ENCODE peak calls at places on chromosomes 16 and 17, in seven cellular contexts. E, X, O, N, L, W and G are unnamed samples.

GRCh38 chr17:81465912-81466311 is 46.7 kb downstream of the ACTG1 start:
- DNase-seq in E (no peak), X (no peak), O (no peak), N (no peak), L (no peak), W (no peak), G (no peak)

GRCh38 chr16:25210758-25211157 is 6.0 kb upstream of the AQP8 start:
- DNase-seq in E (peak), X (no peak), O (no peak), N (no peak), L (no peak), W (no peak), G (peak)

GRCh38 chr17:2855063-2855600 is 58.9 kb downstream of the RAP1GAP2 start:
- DNase-seq in E (peak), X (no peak), O (no peak), N (no peak), L (no peak), W (no peak), G (no peak)

GRCh38 chr17:50151937-50152547 is 1.6 kb upstream of the PPP1R9B start:
- DNase-seq in E (peak), X (peak), O (peak), N (peak), L (peak), W (peak), G (peak)

GRCh38 chr17:18261146-18261515 is 669 bp downstream of the MIEF2 start:
- DNase-seq in E (peak), X (peak), O (no peak), N (no peak), L (no peak), W (peak), G (peak)

GRCh38 chr16:88591577-88592021 is 21.4 kb downstream of the ZC3H18 start:
- DNase-seq in E (peak), X (no peak), O (peak), N (peak), L (no peak), W (no peak), G (peak)

GRCh38 chr17:82483204-82483660 is 24.7 kb downstream of the NARF start:
- DNase-seq in E (no peak), X (no peak), O (no peak), N (no peak), L (no peak), W (no peak), G (no peak)

GRCh38 chr16:67445913-67446907 is 15.3 kb downstream of the HSD11B2 start:
- DNase-seq in E (no peak), X (no peak), O (no peak), N (no peak), L (no peak), W (peak), G (peak)

GRCh38 chr17:59762022-59762825 is 54.8 kb downstream of the VMP1 start:
- DNase-seq in E (peak), X (no peak), O (no peak), N (no peak), L (no peak), W (no peak), G (peak)

GRCh38 chr17:43750154-43750553 is 8.4 kb downstream of the SOST start:
- DNase-seq in E (no peak), X (no peak), O (no peak), N (no peak), L (no peak), W (no peak), G (no peak)

GRCh38 chr17:72529386-72529785 is 408.6 kb downstream of the SOX9 start:
- DNase-seq in E (no peak), X (no peak), O (no peak), N (no peak), L (no peak), W (no peak), G (no peak)

GRCh38 chr17:38873646-38874380 is 4.0 kb downstream of the LASP1 start:
- DNase-seq in E (no peak), X (peak), O (no peak), N (no peak), L (no peak), W (no peak), G (no peak)

GRCh38 chr16:67388591-67388990 is 4.7 kb downstream of the TPPP3 start:
- DNase-seq in E (no peak), X (no peak), O (no peak), N (no peak), L (no peak), W (no peak), G (no peak)

GRCh38 chr17:11122908-11123307 is 118.1 kb upstream of the SHISA6 start:
- DNase-seq in E (no peak), X (no peak), O (no peak), N (no peak), L (no peak), W (no peak), G (no peak)

GRCh38 chr16:14491831-14492529 is 138.1 kb downstream of the PARN start:
- DNase-seq in E (no peak), X (no peak), O (no peak), N (no peak), L (no peak), W (no peak), G (no peak)

GRCh38 chr16:57615813-57616212 is 12.6 kb upstream of the ADGRG1 start:
- DNase-seq in E (no peak), X (peak), O (no peak), N (no peak), L (no peak), W (no peak), G (no peak)

GRCh38 chr16:63289834-63290460 is 1253.7 kb upstream of the CDH8 start:
- DNase-seq in E (no peak), X (peak), O (no peak), N (no peak), L (peak), W (no peak), G (peak)

GRCh38 chr17:41464682-41465081 is 2.5 kb downstream of the KRT32 start:
- DNase-seq in E (peak), X (no peak), O (peak), N (no peak), L (no peak), W (no peak), G (peak)

GRCh38 chr17:69246726-69247375 is 18.2 kb upstream of the ABCA10 start:
- DNase-seq in E (peak), X (no peak), O (peak), N (no peak), L (no peak), W (no peak), G (peak)

GRCh38 chr17:48261297-48261880 is 153.8 kb downstream of the SNX11 start:
- DNase-seq in E (peak), X (peak), O (no peak), N (no peak), L (peak), W (no peak), G (no peak)

GRCh38 chr16:88570691-88571092 is 489 bp downstream of the ZC3H18 start:
- DNase-seq in E (no peak), X (no peak), O (no peak), N (no peak), L (no peak), W (no peak), G (no peak)

GRCh38 chr16:11276143-11276879 is at the start of gene PRM2:
- DNase-seq in E (no peak), X (no peak), O (no peak), N (no peak), L (no peak), W (no peak), G (no peak)

GRCh38 chr16:85354623-85355514 is 242.6 kb upstream of the CIBAR2 start:
- DNase-seq in E (peak), X (no peak), O (no peak), N (no peak), L (no peak), W (peak), G (peak)

GRCh38 chr17:4215882-4216411 is 47.8 kb downstream of the ANKFY1 start:
- DNase-seq in E (no peak), X (no peak), O (no peak), N (no peak), L (peak), W (no peak), G (no peak)

GRCh38 chr17:62688398-62689140 is 61.1 kb downstream of the MRC2 start:
- DNase-seq in E (no peak), X (no peak), O (no peak), N (no peak), L (no peak), W (no peak), G (no peak)

GRCh38 chr17:12070561-12070960 is 49.9 kb downstream of the MAP2K4 start:
- DNase-seq in E (peak), X (no peak), O (no peak), N (no peak), L (no peak), W (no peak), G (peak)

GRCh38 chr16:49587511-49587910 is 213.9 kb downstream of the C16orf78 start:
- DNase-seq in E (no peak), X (peak), O (no peak), N (no peak), L (no peak), W (no peak), G (no peak)

GRCh38 chr17:81035389-81036127 is 607 bp downstream of the BAIAP2 start:
- DNase-seq in E (no peak), X (no peak), O (no peak), N (no peak), L (no peak), W (peak), G (no peak)

GRCh38 chr17:56786989-56787482 is 46.7 kb downstream of the C17orf67 start:
- DNase-seq in E (peak), X (no peak), O (peak), N (no peak), L (no peak), W (no peak), G (peak)

GRCh38 chr17:50270430-50271172 is 3.7 kb upstream of the TMEM92 start:
- DNase-seq in E (peak), X (peak), O (no peak), N (no peak), L (no peak), W (peak), G (peak)

GRCh38 chr16:7016986-7017385 is 315.7 kb upstream of the RBFOX1 start:
- DNase-seq in E (no peak), X (no peak), O (no peak), N (no peak), L (no peak), W (no peak), G (no peak)

GRCh38 chr17:801660-802059 is 19.5 kb downstream of the MRM3 start:
- DNase-seq in E (no peak), X (no peak), O (no peak), N (no peak), L (no peak), W (no peak), G (no peak)

GRCh38 chr17:39069114-39069756 is 82.2 kb downstream of the PLXDC1 start:
- DNase-seq in E (peak), X (peak), O (no peak), N (no peak), L (no peak), W (no peak), G (peak)

GRCh38 chr17:73519621-73520368 is 124.5 kb downstream of the SDK2 start:
- DNase-seq in E (no peak), X (no peak), O (no peak), N (no peak), L (no peak), W (no peak), G (no peak)

GRCh38 chr17:78343433-78344201 is 16.3 kb downstream of the SOCS3 start:
- DNase-seq in E (no peak), X (peak), O (no peak), N (peak), L (no peak), W (no peak), G (no peak)

GRCh38 chr17:19769946-19770652 is 22.0 kb upstream of the ALDH3A1 start:
- DNase-seq in E (peak), X (no peak), O (peak), N (no peak), L (no peak), W (no peak), G (peak)

GRCh38 chr17:36545465-36546417 is 1.0 kb downstream of the GGNBP2 start:
- DNase-seq in E (peak), X (peak), O (peak), N (peak), L (peak), W (peak), G (peak)

GRCh38 chr17:43755389-43755875 is 3.2 kb downstream of the SOST start:
- DNase-seq in E (peak), X (peak), O (no peak), N (no peak), L (peak), W (no peak), G (peak)

GRCh38 chr17:49977463-49978389 is 8.7 kb downstream of the DLX4 start:
- DNase-seq in E (no peak), X (peak), O (no peak), N (no peak), L (no peak), W (no peak), G (no peak)

GRCh38 chr17:82061047-82061925 is 4.3 kb downstream of the DUS1L start:
- DNase-seq in E (no peak), X (no peak), O (no peak), N (no peak), L (no peak), W (peak), G (no peak)

GRCh38 chr16:2464333-2464732 is 4.4 kb downstream of the TEDC2 start:
- DNase-seq in E (no peak), X (no peak), O (no peak), N (no peak), L (no peak), W (no peak), G (no peak)

GRCh38 chr16:2467301-2468141 is 3.6 kb upstream of the NTN3 start:
- DNase-seq in E (peak), X (peak), O (no peak), N (no peak), L (peak), W (no peak), G (peak)

GRCh38 chr16:2468142-2468724 is 2.9 kb upstream of the NTN3 start:
- DNase-seq in E (peak), X (no peak), O (no peak), N (no peak), L (peak), W (no peak), G (no peak)

GRCh38 chr16:2466667-2467300 is 4.3 kb upstream of the NTN3 start:
- DNase-seq in E (no peak), X (no peak), O (no peak), N (no peak), L (no peak), W (no peak), G (no peak)

DNA sequence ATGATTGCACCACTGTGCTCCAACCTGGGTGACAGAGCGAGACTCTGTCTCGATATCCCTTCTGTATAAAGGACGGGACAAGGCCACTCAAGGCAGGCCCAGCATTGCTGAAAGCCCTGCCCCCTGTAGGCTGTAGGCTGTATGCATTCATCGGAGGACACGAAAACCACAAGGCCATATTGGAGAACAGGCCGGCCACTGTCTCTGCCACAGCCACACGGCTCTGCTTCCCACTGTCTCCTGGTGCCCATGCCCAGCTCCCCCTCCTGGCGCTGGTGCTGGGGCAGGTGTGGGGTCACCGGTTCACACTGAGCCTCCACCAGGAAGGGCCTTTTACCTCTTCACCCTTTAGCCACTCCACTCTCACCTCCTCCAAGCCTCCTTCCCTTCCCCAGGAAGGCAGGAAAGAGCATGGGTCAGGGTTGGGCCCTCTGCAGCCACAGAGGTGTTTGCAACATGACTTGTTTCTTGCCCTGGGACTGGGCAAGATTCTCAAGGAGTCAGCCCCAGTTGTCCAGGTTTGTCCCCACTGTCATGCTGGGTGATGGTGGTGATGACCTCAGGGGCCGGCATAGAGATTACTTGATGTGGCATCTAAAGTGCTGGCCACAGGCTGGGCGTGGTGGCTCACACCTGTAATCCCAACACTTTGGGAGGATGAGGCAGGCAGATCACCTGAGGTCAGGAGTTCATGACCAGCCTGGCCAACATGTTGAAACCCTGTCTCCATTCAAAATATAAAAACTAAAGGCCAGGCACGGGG is 5.3 kb upstream of the NTN3 start:
- DNase-seq in E (no peak), X (peak), O (no peak), N (no peak), L (no peak), W (no peak), G (no peak)
- TF ChIP-seq CTCF in E (peak), X (peak), O (no peak), N (no peak), L (peak), W (peak), G (peak)

DNA sequence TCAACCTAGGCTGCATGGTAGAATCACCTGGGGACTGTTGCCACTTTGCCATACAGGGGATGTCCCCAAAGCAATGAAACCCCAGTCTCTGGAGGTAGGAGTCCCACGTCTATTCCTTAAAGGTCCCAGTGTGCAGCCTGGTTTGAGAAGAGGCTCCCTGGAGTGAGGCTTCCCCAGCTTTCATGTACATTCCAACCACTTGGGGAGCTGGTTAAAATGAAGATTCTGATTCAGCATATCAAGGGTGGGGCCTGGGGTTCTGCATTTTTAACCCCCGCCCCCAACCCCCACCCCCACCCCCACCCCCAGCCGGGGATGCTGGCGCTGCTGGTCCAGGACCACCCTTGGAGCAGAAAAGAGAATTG is 241.2 kb downstream of the FOXL1 start:
- DNase-seq in E (no peak), X (no peak), O (no peak), N (no peak), L (no peak), W (no peak), G (no peak)
- TF ChIP-seq CTCF in E (peak), X (peak), O (peak), N (peak), L (no peak), W (no peak), G (peak)

GRCh38 chr17:46841561-46842379 is 9.6 kb upstream of the WNT9B start:
- DNase-seq in E (no peak), X (peak), O (no peak), N (no peak), L (peak), W (no peak), G (peak)
- TF ChIP-seq CTCF in E (peak), X (peak), O (peak), N (peak), L (peak), W (peak), G (peak)

GRCh38 chr17:32769846-32770245 is 107.1 kb downstream of the MYO1D start:
- DNase-seq in E (no peak), X (no peak), O (no peak), N (no peak), L (no peak), W (no peak), G (peak)
- TF ChIP-seq CTCF in E (no peak), X (peak), O (no peak), N (peak), L (no peak), W (peak), G (peak)

GRCh38 chr16:27918755-27919154 is 144.8 kb downstream of the GSG1L start:
- DNase-seq in E (peak), X (no peak), O (no peak), N (no peak), L (no peak), W (no peak), G (no peak)

GRCh38 chr16:27923751-27924150 is 139.8 kb downstream of the GSG1L start:
- DNase-seq in E (no peak), X (no peak), O (no peak), N (no peak), L (no peak), W (no peak), G (no peak)

GRCh38 chr16:27922433-27922832 is 141.1 kb downstream of the GSG1L start:
- DNase-seq in E (no peak), X (no peak), O (no peak), N (no peak), L (no peak), W (no peak), G (no peak)

GRCh38 chr16:27920391-27920891 is 143.1 kb downstream of the GSG1L start:
- DNase-seq in E (no peak), X (peak), O (no peak), N (no peak), L (peak), W (no peak), G (no peak)

DNA sequence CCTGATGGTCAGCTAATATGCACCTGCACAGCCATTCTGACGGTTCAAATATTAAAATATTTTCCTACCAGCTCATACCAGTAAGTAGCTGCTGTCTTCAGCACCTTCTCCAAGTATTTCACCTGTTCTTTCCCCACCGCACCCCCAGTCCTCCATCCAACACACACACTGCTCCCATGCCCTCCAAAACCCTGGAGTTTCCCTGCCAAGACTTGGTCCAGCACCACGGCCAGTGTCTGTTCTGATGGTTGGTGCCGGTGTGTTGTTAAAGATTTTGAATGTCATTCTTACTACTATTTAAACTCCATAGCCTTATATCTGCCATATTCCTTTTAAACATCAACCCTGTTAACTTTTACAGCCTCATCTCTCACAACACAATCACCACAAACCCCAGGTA is 142.4 kb downstream of the GSG1L start:
- DNase-seq in E (no peak), X (no peak), O (no peak), N (no peak), L (no peak), W (no peak), G (no peak)
- TF ChIP-seq CTCF in E (no peak), X (no peak), O (no peak), N (no peak), L (no peak), W (no peak), G (no peak)

GRCh38 chr17:63831505-63831904 is 4.0 kb upstream of the FTSJ3 start:
- DNase-seq in E (no peak), X (no peak), O (no peak), N (no peak), L (no peak), W (no peak), G (no peak)

GRCh38 chr17:63833026-63833740 is 5.7 kb upstream of the FTSJ3 start:
- DNase-seq in E (no peak), X (no peak), O (no peak), N (no peak), L (no peak), W (no peak), G (no peak)

GRCh38 chr17:63833741-63834373 is 6.4 kb upstream of the FTSJ3 start:
- DNase-seq in E (no peak), X (no peak), O (no peak), N (no peak), L (no peak), W (no peak), G (no peak)

GRCh38 chr17:63832014-63832413 is 4.6 kb upstream of the FTSJ3 start:
- DNase-seq in E (no peak), X (no peak), O (no peak), N (no peak), L (no peak), W (no peak), G (no peak)

DNA sequence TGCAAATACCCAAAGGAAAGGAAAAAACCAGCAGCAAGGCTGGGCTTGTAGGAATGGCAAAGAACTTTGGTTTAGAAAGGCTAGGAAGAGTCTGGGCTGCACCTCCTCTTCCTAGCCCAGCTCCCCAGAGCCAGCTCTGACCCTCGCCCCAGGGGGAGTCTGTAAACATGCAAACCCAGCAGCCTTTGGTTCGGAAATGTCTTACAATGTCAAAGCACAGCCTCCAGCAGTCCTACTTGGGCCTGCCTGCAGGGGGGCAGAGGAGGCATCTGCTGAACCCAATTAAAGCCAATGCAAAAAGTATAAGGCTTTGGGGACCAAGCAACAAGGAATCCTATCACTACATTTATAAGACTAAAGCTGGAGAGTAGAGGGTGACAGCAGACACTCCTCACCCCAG is 5.0 kb upstream of the FTSJ3 start:
- DNase-seq in E (no peak), X (no peak), O (no peak), N (no peak), L (no peak), W (no peak), G (no peak)
- TF ChIP-seq CTCF in E (no peak), X (peak), O (no peak), N (no peak), L (no peak), W (no peak), G (no peak)

GRCh38 chr17:31015639-31016038 is 44.8 kb downstream of the RNF135 start:
- DNase-seq in E (no peak), X (no peak), O (no peak), N (no peak), L (no peak), W (no peak), G (peak)
- TF ChIP-seq CTCF in E (no peak), X (no peak), O (no peak), N (no peak), L (no peak), W (no peak), G (no peak)